ENCODE peak calls at places on chromosomes 3 and 15, in five cellular contexts. Z is thoracic aorta, R is upper lobe of right lung, I is prostate gland, T is kidney. F is an unnamed sample.

GRCh38 chr15:29765234-29765841 is 56.9 kb downstream of the TJP1 start:
- DNase-seq in Z (no peak), R (no peak), I (no peak), T (no peak), F (no peak)

GRCh38 chr3:59764131-59764530 is 714.3 kb upstream of the CFAP20DC start:
- DNase-seq in Z (no peak), R (no peak), I (no peak), T (no peak), F (no peak)

GRCh38 chr15:56869573-56869972 is 48.9 kb upstream of the TCF12 start:
- DNase-seq in Z (no peak), R (no peak), I (no peak), T (no peak), F (peak)

GRCh38 chr3:170999737-171000242 is 26.7 kb downstream of the SLC2A2 start:
- DNase-seq in Z (no peak), R (no peak), I (no peak), T (no peak), F (no peak)

GRCh38 chr3:39757312-39757711 is 52.1 kb upstream of the MYRIP start:
- DNase-seq in Z (no peak), R (no peak), I (no peak), T (no peak), F (no peak)

GRCh38 chr3:123331006-123331405 is 117.9 kb downstream of the ADCY5 start:
- DNase-seq in Z (no peak), R (peak), I (no peak), T (peak), F (peak)

GRCh38 chr15:45402955-45403892 is 24.9 kb upstream of the GATM start:
- DNase-seq in Z (no peak), R (peak), I (no peak), T (peak), F (no peak)

GRCh38 chr3:98730338-98730737 is 32.8 kb upstream of the ST3GAL6 start:
- DNase-seq in Z (no peak), R (no peak), I (no peak), T (no peak), F (no peak)

GRCh38 chr15:31405200-31405929 is 78.7 kb downstream of the KLF13 start:
- DNase-seq in Z (no peak), R (no peak), I (no peak), T (no peak), F (no peak)

GRCh38 chr3:39130693-39131265 is 22.6 kb downstream of the CSRNP1 start:
- DNase-seq in Z (no peak), R (no peak), I (no peak), T (peak), F (no peak)

GRCh38 chr3:176873261-176873660 is 324.0 kb downstream of the TBL1XR1 start:
- DNase-seq in Z (no peak), R (no peak), I (no peak), T (no peak), F (no peak)

GRCh38 chr15:62737551-62737950 is 305.0 kb upstream of the TPM1 start:
- DNase-seq in Z (no peak), R (no peak), I (no peak), T (no peak), F (no peak)

GRCh38 chr3:49339947-49340800 is at the start of gene USP4:
- DNase-seq in Z (peak), R (peak), I (peak), T (peak), F (peak)

GRCh38 chr3:44280631-44281030 is 38.9 kb downstream of the TOPAZ1 start:
- DNase-seq in Z (no peak), R (no peak), I (no peak), T (no peak), F (no peak)

GRCh38 chr3:37736632-37737031 is 125.0 kb upstream of the CTDSPL start:
- DNase-seq in Z (no peak), R (no peak), I (no peak), T (no peak), F (no peak)

GRCh38 chr15:49145651-49146609 is 9.5 kb downstream of the COPS2 start:
- DNase-seq in Z (no peak), R (no peak), I (peak), T (no peak), F (no peak)

DNA sequence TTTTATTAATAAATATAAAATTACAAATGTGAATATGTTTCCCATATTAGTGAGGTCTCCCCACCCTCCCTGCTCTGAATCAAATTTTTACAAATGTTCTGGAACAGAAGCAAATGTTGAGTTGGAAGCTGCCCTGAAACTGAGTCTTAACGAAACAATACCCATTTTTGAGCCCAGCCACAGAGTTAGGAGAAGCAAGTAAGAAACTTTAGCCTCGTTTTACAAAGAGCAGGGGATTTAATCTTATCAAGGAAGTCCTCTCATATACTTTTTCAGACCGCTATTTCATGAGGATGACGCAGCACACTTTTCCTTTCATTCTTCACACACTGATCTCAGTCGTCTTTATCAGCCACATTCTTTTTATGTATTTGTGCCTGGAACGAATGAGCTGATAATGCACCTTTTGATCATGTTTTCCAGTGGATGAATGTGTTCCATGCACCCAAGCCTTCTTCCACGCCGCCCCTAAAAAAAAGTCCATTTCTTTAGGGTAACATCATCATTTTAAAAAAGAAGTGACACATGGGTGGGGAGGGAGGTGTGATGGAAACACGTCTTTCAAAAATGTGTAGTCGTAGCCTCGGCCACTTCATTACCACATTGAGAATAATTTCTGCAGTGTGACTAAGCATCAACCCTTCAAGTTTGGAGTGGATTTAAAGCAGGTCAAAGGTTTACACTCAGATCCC is 48.1 kb downstream of the SETMAR start:
- DNase-seq in Z (no peak), R (no peak), I (no peak), T (no peak), F (no peak)
- H3K4me3 ChIP-seq in Z (peak), R (peak), I (no peak), T (no peak), F (peak)

GRCh38 chr15:73246411-73246810 is 122.3 kb downstream of the HCN4 start:
- DNase-seq in Z (no peak), R (no peak), I (no peak), T (no peak), F (no peak)

GRCh38 chr15:73239564-73240208 is 129.1 kb downstream of the HCN4 start:
- DNase-seq in Z (no peak), R (no peak), I (no peak), T (no peak), F (no peak)

GRCh38 chr15:73240864-73241499 is 127.8 kb downstream of the HCN4 start:
- DNase-seq in Z (peak), R (no peak), I (peak), T (no peak), F (no peak)

GRCh38 chr15:73246898-73247297 is 121.9 kb downstream of the HCN4 start:
- DNase-seq in Z (no peak), R (no peak), I (no peak), T (no peak), F (no peak)

GRCh38 chr15:73244333-73244732 is 124.4 kb downstream of the HCN4 start:
- DNase-seq in Z (no peak), R (no peak), I (no peak), T (no peak), F (no peak)
- TF ChIP-seq CTCF in Z (no peak), R (peak), I (no peak), T (peak), F (no peak)

DNA sequence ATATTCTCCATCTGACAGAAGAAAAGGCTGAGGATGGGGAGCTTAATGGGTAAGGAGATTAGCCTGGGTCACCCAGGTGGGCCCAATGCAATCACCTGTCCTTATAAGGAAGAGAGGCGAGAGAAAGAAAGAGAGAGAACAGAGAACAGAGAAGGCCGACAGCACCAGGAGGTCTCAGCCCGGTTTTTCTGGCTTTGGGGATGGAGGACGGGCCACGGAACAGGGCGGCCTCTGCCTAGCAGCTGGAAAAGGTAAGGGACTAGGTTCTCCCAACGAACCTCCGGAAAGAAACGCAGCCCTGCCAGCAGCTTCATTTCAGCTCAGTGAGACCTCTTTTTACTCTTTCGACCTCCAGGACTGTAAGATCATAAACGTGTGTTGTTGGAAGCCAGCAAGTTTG is 196.0 kb upstream of the LYSMD4 start:
- DNase-seq in Z (no peak), R (no peak), I (no peak), T (peak), F (no peak)
- H3K4me3 ChIP-seq in Z (no peak), R (no peak), I (no peak), T (peak), F (no peak)

GRCh38 chr15:23857028-23857641 is 170.0 kb upstream of the NDN start:
- DNase-seq in Z (no peak), R (no peak), I (no peak), T (no peak), F (no peak)
- TF ChIP-seq CTCF in Z (no peak), R (peak), I (peak), T (peak), F (no peak)

GRCh38 chr15:59350421-59350732 is 22.3 kb downstream of the MYO1E start:
- DNase-seq in Z (no peak), R (no peak), I (no peak), T (no peak), F (no peak)
- H3K4me3 ChIP-seq in Z (peak), R (no peak), I (no peak), T (no peak), F (no peak)

F was measured in tibial artery.